ENCODE peak calls at places on chromosome 19, in six cellular contexts. W is IMR-90, A is K562, Q is A549, D is HepG2, E is GM12878. T is an unnamed sample.

GRCh38 chr19:37990362-37990761 is 83.4 kb downstream of the SIPA1L3 start:
- DNase-seq in W (no peak), A (no peak), Q (peak; percentile 49), D (no peak), E (no peak), T (no peak)

GRCh38 chr19:39502640-39503417 is 4.1 kb downstream of the DLL3 start:
- DNase-seq in W (peak; percentile 73), A (peak; percentile 91), Q (peak; percentile 94), D (peak; percentile 56), E (no peak), T (peak; percentile 91)

GRCh38 chr19:50607874-50608785 is 31.6 kb downstream of the SYT3 start:
- DNase-seq in W (peak; percentile 67), A (peak; percentile 94), Q (peak; percentile 99), D (peak; percentile 31), E (peak; percentile 15), T (peak; percentile 92)

GRCh38 chr19:50658438-50659317 is 9.4 kb downstream of the C19orf81 start:
- DNase-seq in W (peak; percentile 64), A (peak; percentile 99), Q (peak; percentile 95), D (no peak), E (no peak), T (peak; percentile 99)

GRCh38 chr19:46408611-46409039 is 4.7 kb downstream of the CCDC8 start:
- DNase-seq in W (peak; percentile 28), A (no peak), Q (no peak), D (peak; percentile 25), E (no peak), T (no peak)

GRCh38 chr19:50830266-50831025 is 2.9 kb downstream of the KLK15 start:
- DNase-seq in W (no peak), A (no peak), Q (no peak), D (no peak), E (no peak), T (peak; percentile 57)

GRCh38 chr19:49758292-49758691 is 4.8 kb downstream of the TSKS start:
- DNase-seq in W (peak; percentile 83), A (no peak), Q (no peak), D (no peak), E (no peak), T (no peak)

GRCh38 chr19:10139952-10140351 is 20.3 kb upstream of the EIF3G start:
- DNase-seq in W (no peak), A (no peak), Q (no peak), D (no peak), E (no peak), T (no peak)

GRCh38 chr19:57105976-57106610 is 13.7 kb upstream of the USP29 start:
- DNase-seq in W (no peak), A (no peak), Q (no peak), D (no peak), E (no peak), T (no peak)

GRCh38 chr19:12574036-12574435 is 22.8 kb upstream of the ZNF564 start:
- DNase-seq in W (no peak), A (no peak), Q (no peak), D (no peak), E (peak; percentile 71), T (no peak)

GRCh38 chr19:10173527-10173926 is 21.2 kb downstream of the DNMT1 start:
- DNase-seq in W (peak; percentile 50), A (no peak), Q (peak; percentile 37), D (no peak), E (no peak), T (no peak)

GRCh38 chr19:50325310-50326100 is 3.7 kb downstream of the KCNC3 start:
- DNase-seq in W (peak; percentile 13), A (peak; percentile 98), Q (peak; percentile 82), D (peak; percentile 84), E (no peak), T (peak; percentile 100)

GRCh38 chr19:57719424-57719823 is 8.0 kb downstream of the ZNF671 start:
- DNase-seq in W (no peak), A (no peak), Q (no peak), D (no peak), E (no peak), T (no peak)

GRCh38 chr19:32372726-32373613 is 27.6 kb downstream of the ZNF507 start:
- DNase-seq in W (no peak), A (no peak), Q (peak; percentile 92), D (peak; percentile 90), E (no peak), T (no peak)

GRCh38 chr19:48396010-48396870 is 2.8 kb downstream of the GRIN2D start:
- DNase-seq in W (no peak), A (peak; percentile 35), Q (peak; percentile 70), D (no peak), E (no peak), T (no peak)

GRCh38 chr19:23118400-23118799 is 1.6 kb downstream of the ZNF730 start:
- DNase-seq in W (no peak), A (no peak), Q (no peak), D (no peak), E (no peak), T (no peak)

GRCh38 chr19:872266-872951 is 12.9 kb downstream of the CFD start:
- DNase-seq in W (peak; percentile 38), A (peak; percentile 86), Q (peak; percentile 93), D (no peak), E (peak; percentile 36), T (no peak)

GRCh38 chr19:49936549-49936948 is 7.2 kb upstream of the NUP62 start:
- DNase-seq in W (no peak), A (no peak), Q (no peak), D (no peak), E (no peak), T (no peak)

GRCh38 chr19:17948967-17949930 is 16.4 kb downstream of the CCDC124 start:
- DNase-seq in W (no peak), A (no peak), Q (no peak), D (no peak), E (no peak), T (no peak)

GRCh38 chr19:17902701-17903100 is 30.1 kb upstream of the CCDC124 start:
- DNase-seq in W (peak; percentile 50), A (no peak), Q (no peak), D (no peak), E (no peak), T (no peak)

GRCh38 chr19:19053508-19054314 is 10.1 kb upstream of the SLC25A42 start:
- DNase-seq in W (peak; percentile 48), A (peak; percentile 79), Q (peak; percentile 57), D (peak; percentile 50), E (no peak), T (peak; percentile 82)

GRCh38 chr19:38047048-38047435 is 140.0 kb downstream of the SIPA1L3 start:
- DNase-seq in W (no peak), A (no peak), Q (peak; percentile 45), D (no peak), E (no peak), T (no peak)

GRCh38 chr19:50719566-50719965 is at the start of gene SHANK1:
- DNase-seq in W (peak; percentile 17), A (peak; percentile 40), Q (no peak), D (no peak), E (no peak), T (peak; percentile 88)

GRCh38 chr19:18611327-18612050 is 1.2 kb upstream of the TMEM59L start:
- DNase-seq in W (no peak), A (peak; percentile 44), Q (no peak), D (peak; percentile 76), E (no peak), T (peak; percentile 86)

GRCh38 chr19:32407004-32407992 is 1.7 kb downstream of the DPY19L3 start:
- DNase-seq in W (peak; percentile 37), A (peak; percentile 72), Q (no peak), D (peak; percentile 16), E (no peak), T (peak; percentile 36)

GRCh38 chr19:29255006-29255405 is 42.1 kb upstream of the UQCRFS1 start:
- DNase-seq in W (no peak), A (no peak), Q (no peak), D (no peak), E (no peak), T (no peak)

GRCh38 chr19:3196064-3196932 is 10.6 kb downstream of the NCLN start:
- DNase-seq in W (no peak), A (no peak), Q (no peak), D (no peak), E (no peak), T (peak; percentile 60)

GRCh38 chr19:52234406-52234805 is 35.0 kb upstream of the ZNF766 start:
- DNase-seq in W (no peak), A (no peak), Q (no peak), D (no peak), E (no peak), T (no peak)

GRCh38 chr19:52229524-52229923 is 39.7 kb downstream of the PPP2R1A start:
- DNase-seq in W (no peak), A (no peak), Q (no peak), D (no peak), E (no peak), T (no peak)

GRCh38 chr19:52230685-52231084 is 38.7 kb upstream of the ZNF766 start:
- DNase-seq in W (no peak), A (no peak), Q (no peak), D (no peak), E (no peak), T (no peak)

GRCh38 chr19:52227980-52228379 is 38.1 kb downstream of the PPP2R1A start:
- DNase-seq in W (no peak), A (no peak), Q (no peak), D (no peak), E (no peak), T (no peak)

GRCh38 chr19:52231154-52231565 is 38.2 kb upstream of the ZNF766 start:
- DNase-seq in W (peak; percentile 1), A (no peak), Q (no peak), D (no peak), E (no peak), T (no peak)
- TF ChIP-seq SMC3 in W (no peak), A (no peak), Q (no peak), D (no peak), E (no peak), T (no peak)

GRCh38 chr19:42185281-42185680 is 32.2 kb downstream of the DEDD2 start:
- DNase-seq in W (peak; percentile 28), A (no peak), Q (no peak), D (no peak), E (no peak), T (no peak)
- TF ChIP-seq SMC3 in W (no peak), A (no peak), Q (no peak), D (no peak), E (no peak), T (no peak)

GRCh38 chr19:55157064-55157908 is at the start of gene TNNI3:
- DNase-seq in W (no peak), A (peak; percentile 25), Q (no peak), D (no peak), E (no peak), T (no peak)

GRCh38 chr19:55158848-55159793 is 1.6 kb upstream of the TNNI3 start:
- DNase-seq in W (no peak), A (peak; percentile 92), Q (peak; percentile 47), D (no peak), E (no peak), T (no peak)

GRCh38 chr19:55153652-55154264 is 3.8 kb downstream of the TNNI3 start:
- DNase-seq in W (no peak), A (no peak), Q (peak; percentile 2), D (no peak), E (no peak), T (no peak)

GRCh38 chr19:55158423-55158822 is 891 bp upstream of the TNNI3 start:
- DNase-seq in W (no peak), A (no peak), Q (no peak), D (no peak), E (no peak), T (no peak)

GRCh38 chr19:55156202-55157063 is 1.1 kb downstream of the TNNI3 start:
- DNase-seq in W (peak; percentile 44), A (peak; percentile 97), Q (peak; percentile 89), D (peak; percentile 64), E (no peak), T (peak; percentile 92)
- TF ChIP-seq SMC3 in W (no peak), A (no peak), Q (no peak), D (no peak), E (no peak), T (no peak)

GRCh38 chr19:2168619-2169424 is 5.1 kb downstream of the DOT1L start:
- DNase-seq in W (peak; percentile 99), A (peak; percentile 89), Q (peak; percentile 98), D (peak; percentile 99), E (peak; percentile 92), T (peak; percentile 85)
- TF ChIP-seq SMC3 in W (peak; percentile 1), A (peak; percentile 10), Q (no peak), D (no peak), E (no peak), T (no peak)

T was measured in SK-N-SH.